ENCODE peak calls at places on chromosomes 2 and 18, in four cellular contexts. One of them, this sample, is unnamed.
A peak's percentile ranks its signal among the peaks of the same experiment; 100 is the strongest.

GRCh38 chr18:11909081-11909410 is 929 bp upstream of the MPPE1 start:
- DNase-seq in AG10803: no peak
- DNase-seq in HTR-8/SVneo: no peak
- DNase-seq in AG08395: no peak
- DNase-seq in this sample: no peak

GRCh38 chr2:64329848-64330247 is 124.1 kb upstream of the LGALSL start:
- DNase-seq in AG10803: peak; percentile 40
- DNase-seq in HTR-8/SVneo: no peak
- DNase-seq in AG08395: peak; percentile 19
- DNase-seq in this sample: peak; percentile 64

GRCh38 chr18:23689616-23690504 is 607 bp downstream of the LAMA3 start:
- DNase-seq in AG10803: no peak
- DNase-seq in HTR-8/SVneo: no peak
- DNase-seq in AG08395: no peak
- DNase-seq in this sample: no peak

GRCh38 chr18:335741-336140 is 67.9 kb upstream of the THOC1 start:
- DNase-seq in AG10803: no peak
- DNase-seq in HTR-8/SVneo: no peak
- DNase-seq in AG08395: no peak
- DNase-seq in this sample: peak; percentile 22

GRCh38 chr18:45069542-45069941 is 388.9 kb downstream of the SETBP1 start:
- DNase-seq in AG10803: no peak
- DNase-seq in HTR-8/SVneo: no peak
- DNase-seq in AG08395: no peak
- DNase-seq in this sample: no peak

GRCh38 chr2:171979103-171979502 is 20.6 kb upstream of the METAP1D start:
- DNase-seq in AG10803: no peak
- DNase-seq in HTR-8/SVneo: no peak
- DNase-seq in AG08395: no peak
- DNase-seq in this sample: no peak

GRCh38 chr2:196248467-196249104 is 77.2 kb upstream of the STK17B start:
- DNase-seq in AG10803: no peak
- DNase-seq in HTR-8/SVneo: no peak
- DNase-seq in AG08395: no peak
- DNase-seq in this sample: no peak

GRCh38 chr18:3118195-3119010 is 101.4 kb downstream of the MYOM1 start:
- DNase-seq in AG10803: no peak
- DNase-seq in HTR-8/SVneo: no peak
- DNase-seq in AG08395: no peak
- DNase-seq in this sample: no peak

GRCh38 chr2:17195016-17195415 is 323.2 kb downstream of the RAD51AP2 start:
- DNase-seq in AG10803: no peak
- DNase-seq in HTR-8/SVneo: no peak
- DNase-seq in AG08395: no peak
- DNase-seq in this sample: no peak

GRCh38 chr2:32741575-32741974 is 113.7 kb downstream of the TTC27 start:
- DNase-seq in AG10803: peak; percentile 27
- DNase-seq in HTR-8/SVneo: no peak
- DNase-seq in AG08395: no peak
- DNase-seq in this sample: peak; percentile 40

GRCh38 chr2:85828725-85829124 is 60.1 kb downstream of the ST3GAL5 start:
- DNase-seq in AG10803: peak; percentile 32
- DNase-seq in HTR-8/SVneo: no peak
- DNase-seq in AG08395: no peak
- DNase-seq in this sample: no peak

GRCh38 chr2:166372046-166372445 is 3.7 kb downstream of the SCN9A start:
- DNase-seq in AG10803: no peak
- DNase-seq in HTR-8/SVneo: no peak
- DNase-seq in AG08395: no peak
- DNase-seq in this sample: no peak